ENCODE peak calls at places on chromosomes 7 and 10, in eight cellular contexts. H is GM12878, O is ovary, Y is Peyer's patch, L is HCT116, P is A549, T is mucosa of descending colon, W is heart right ventricle. R is an unnamed sample.

GRCh38 chr7:101017099-101017777 is 2.6 kb upstream of the MUC17 start:
- DNase-seq in W (peak; percentile 68), T (peak; percentile 62), O (peak; percentile 82), L (no peak), P (peak; percentile 93), Y (peak; percentile 63), H (peak; percentile 36), R (peak; percentile 49)

GRCh38 chr10:6493521-6494451 is 86.3 kb downstream of the PRKCQ start:
- DNase-seq in H (no peak), P (no peak), W (no peak), Y (no peak), L (no peak), O (no peak), T (no peak), R (no peak)

GRCh38 chr10:102926842-102927241 is 8.7 kb downstream of the CNNM2 start:
- DNase-seq in W (no peak), P (no peak), O (no peak), L (no peak), Y (no peak), T (peak; percentile 30), H (no peak), R (no peak)

GRCh38 chr10:88095291-88095721 is 231.9 kb downstream of the PTEN start:
- DNase-seq in Y (no peak), H (no peak), P (no peak), T (no peak), L (no peak), O (no peak), W (no peak), R (no peak)

GRCh38 chr10:46068117-46068516 is 22.0 kb upstream of the MSMB start:
- DNase-seq in W (no peak), O (no peak), H (no peak), T (no peak), L (no peak), P (no peak), Y (no peak), R (no peak)

GRCh38 chr7:47471831-47472230 is 110.1 kb downstream of the TNS3 start:
- DNase-seq in Y (no peak), T (no peak), H (no peak), P (no peak), O (no peak), L (no peak), W (no peak), R (no peak)

GRCh38 chr7:5636914-5637313 is 144.5 kb downstream of the RNF216 start:
- DNase-seq in P (peak; percentile 58), O (peak; percentile 69), H (no peak), Y (no peak), T (peak; percentile 55), W (peak; percentile 54), L (no peak), R (no peak)

GRCh38 chr10:102114861-102115618 is 5.1 kb downstream of the LDB1 start:
- DNase-seq in T (peak; percentile 93), H (no peak), Y (peak; percentile 96), L (no peak), O (peak; percentile 91), W (peak; percentile 89), P (peak; percentile 73), R (peak; percentile 73)

GRCh38 chr10:15548331-15548730 is 171.4 kb downstream of the ITGA8 start:
- DNase-seq in W (no peak), P (no peak), Y (no peak), T (no peak), H (no peak), L (no peak), O (no peak), R (no peak)

GRCh38 chr7:120272261-120272895 is 597 bp upstream of the KCND2 start:
- DNase-seq in O (peak; percentile 16), L (peak; percentile 37), H (peak; percentile 27), P (peak; percentile 57), W (no peak), T (no peak), Y (no peak), R (no peak)

GRCh38 chr10:61164458-61165160 is 220.6 kb upstream of the RHOBTB1 start:
- DNase-seq in H (no peak), W (peak; percentile 16), Y (no peak), T (no peak), L (no peak), O (no peak), P (peak; percentile 11), R (no peak)

GRCh38 chr7:2399848-2400587 is 3.4 kb upstream of the CHST12 start:
- DNase-seq in O (peak; percentile 90), P (peak; percentile 54), L (no peak), W (peak; percentile 66), H (no peak), T (peak; percentile 59), Y (peak; percentile 34), R (no peak)

GRCh38 chr7:22565315-22565811 is 65.4 kb upstream of the STEAP1B start:
- DNase-seq in H (peak; percentile 45), O (no peak), W (no peak), T (no peak), Y (no peak), P (no peak), L (no peak), R (no peak)

GRCh38 chr10:96301616-96302015 is 2.6 kb upstream of the DNTT start:
- DNase-seq in O (no peak), W (no peak), L (no peak), P (no peak), H (no peak), T (no peak), Y (no peak), R (no peak)

GRCh38 chr7:26853788-26854393 is 10.5 kb downstream of the SKAP2 start:
- DNase-seq in H (no peak), L (peak; percentile 31), O (no peak), Y (no peak), T (no peak), P (peak; percentile 67), W (no peak), R (no peak)

DNA sequence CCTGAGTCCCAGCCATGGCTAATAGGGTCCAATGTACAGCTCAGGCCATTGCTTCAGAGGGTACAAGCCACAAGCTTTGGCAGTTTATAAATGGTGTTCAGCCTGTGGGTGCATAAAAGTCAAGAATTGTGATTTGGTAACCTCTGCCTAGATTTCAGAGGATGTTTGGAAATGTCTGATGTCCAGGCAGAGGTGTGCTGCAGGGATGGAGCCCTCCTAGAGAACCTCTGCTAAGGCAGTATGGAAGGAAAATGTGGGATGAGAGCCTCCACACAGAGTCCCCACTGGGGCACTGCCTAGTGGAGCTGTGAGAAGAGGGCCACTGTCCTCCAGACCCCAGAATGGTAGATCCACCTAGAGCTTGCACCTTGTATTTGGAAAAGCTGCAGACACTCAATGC is 779.9 kb downstream of the GRM8 start:
- DNase-seq in O (no peak), T (no peak), W (no peak), L (no peak), H (no peak), Y (no peak), P (no peak), R (no peak)
- TF ChIP-seq CTCF in O (no peak), T (no peak), W (no peak), L (no peak), H (no peak), Y (no peak), P (no peak), R (no peak)

GRCh38 chr7:64078699-64078994 is 33.4 kb downstream of the ZNF727 start:
- DNase-seq in H (no peak), P (no peak), Y (no peak), T (no peak), W (no peak), L (no peak), O (no peak), R (no peak)
- H3K9me3 ChIP-seq in H (no peaks in the 10 kb centered on the region), P (peaks cover 64% of the 10 kb centered on the region), Y (peaks cover 43% of the 10 kb centered on the region), T (peaks cover 98% of the 10 kb centered on the region), W (peaks cover 100% of the 10 kb centered on the region), L (peaks cover 32% of the 10 kb centered on the region), O (peaks cover 5% of the 10 kb centered on the region), R (peaks cover 96% of the 10 kb centered on the region)

GRCh38 chr10:110221721-110222261 is 14.4 kb downstream of the MXI1 start:
- DNase-seq in L (peak; percentile 84), Y (peak; percentile 55), O (peak; percentile 86), P (peak; percentile 68), W (peak; percentile 68), T (peak; percentile 71), H (no peak), R (peak; percentile 68)
- TF ChIP-seq CTCF in L (peak; percentile 13), Y (no peak), O (no peak), P (no peak), W (peak; percentile 45), T (no peak), H (no peak), R (no peak)

GRCh38 chr7:57177856-57178767 is 45.9 kb upstream of the ZNF479 start:
- DNase-seq in L (no peak), Y (no peak), P (no peak), T (no peak), W (no peak), H (no peak), O (no peak), R (no peak)

GRCh38 chr7:57178768-57179139 is 46.5 kb upstream of the ZNF479 start:
- DNase-seq in H (no peak), T (no peak), W (no peak), P (no peak), Y (no peak), O (no peak), L (no peak), R (no peak)

GRCh38 chr7:57179776-57180415 is 47.7 kb upstream of the ZNF479 start:
- DNase-seq in O (no peak), Y (no peak), L (no peak), W (no peak), P (no peak), T (no peak), H (no peak), R (no peak)

GRCh38 chr7:57182031-57182430 is 49.8 kb upstream of the ZNF479 start:
- DNase-seq in Y (no peak), L (no peak), P (no peak), T (no peak), W (no peak), H (no peak), O (no peak), R (no peak)

GRCh38 chr7:57181281-57181680 is 49.0 kb upstream of the ZNF479 start:
- DNase-seq in O (no peak), W (no peak), L (no peak), P (no peak), H (no peak), Y (no peak), T (no peak), R (no peak)
- H3K9me3 ChIP-seq in O (no peaks in the 10 kb centered on the region), W (peaks cover 21% of the 10 kb centered on the region), L (peaks cover 3% of the 10 kb centered on the region), P (peaks cover 11% of the 10 kb centered on the region), H (no peaks in the 10 kb centered on the region), Y (peaks cover 11% of the 10 kb centered on the region), T (peaks cover 39% of the 10 kb centered on the region), R (peaks cover 18% of the 10 kb centered on the region)

DNA sequence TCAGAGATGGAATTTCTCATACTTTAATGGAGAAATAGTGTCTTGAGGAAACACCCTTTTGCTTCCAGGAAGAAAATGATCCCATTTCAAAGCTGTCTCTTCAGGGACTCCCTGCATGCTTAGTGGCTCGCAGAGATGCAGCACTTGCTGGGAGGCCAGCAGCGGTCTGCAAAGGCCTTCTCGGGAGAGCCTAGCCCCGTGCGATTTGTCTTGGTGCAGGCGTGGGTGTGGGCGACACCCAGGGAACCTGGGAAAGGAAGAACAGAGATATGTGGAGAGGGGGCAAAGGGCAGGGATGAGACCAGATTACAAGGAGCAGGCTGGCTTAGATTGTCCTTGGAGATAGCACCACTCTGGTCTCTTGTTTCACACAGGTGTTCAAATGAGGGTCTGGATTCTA is 352.3 kb upstream of the PODXL start:
- DNase-seq in W (no peak), T (peak; percentile 25), O (no peak), L (no peak), P (no peak), H (no peak), Y (no peak), R (no peak)
- TF ChIP-seq CTCF in W (no peak), T (no peak), O (no peak), L (no peak), P (no peak), H (no peak), Y (no peak), R (no peak)

GRCh38 chr7:158021836-158022235 is 565.8 kb downstream of the PTPRN2 start:
- DNase-seq in O (no peak), W (no peak), P (no peak), L (no peak), H (no peak), T (no peak), Y (no peak), R (no peak)
- H3K9me3 ChIP-seq in O (no peaks in the 10 kb centered on the region), W (no peaks in the 10 kb centered on the region), P (no peaks in the 10 kb centered on the region), L (no peaks in the 10 kb centered on the region), H (no peaks in the 10 kb centered on the region), T (no peaks in the 10 kb centered on the region), Y (no peaks in the 10 kb centered on the region), R (no peaks in the 10 kb centered on the region)

R was measured in CD4-positive, alpha-beta T cell.